ENCODE peak calls at places on chromosomes 16 and 17, in five cellular contexts. R is HCT116, Y is left ventricle myocardium inferior, I is brain microvascular endothelial cell, K is fibroblast of the aortic adventitia. M is an unnamed sample.

GRCh38 chr17:10327640-10328039 is 45.2 kb downstream of the MYH13 start:
- DNase-seq in R (peak; percentile 78), Y (peak; percentile 72), I (peak; percentile 67), K (peak; percentile 83), M (peak; percentile 86)

GRCh38 chr17:80382446-80382845 is 32.5 kb upstream of the ENDOV start:
- DNase-seq in R (no peak), Y (no peak), I (no peak), K (no peak), M (no peak)

GRCh38 chr16:88857728-88858339 is 907 bp downstream of the TRAPPC2L start:
- DNase-seq in R (peak; percentile 55), Y (peak; percentile 80), I (peak; percentile 75), K (peak; percentile 75), M (peak; percentile 91)

GRCh38 chr17:76923491-76923890 is 55.3 kb downstream of the MGAT5B start:
- DNase-seq in R (no peak), Y (no peak), I (no peak), K (no peak), M (no peak)

GRCh38 chr16:57632568-57632967 is 4.1 kb downstream of the ADGRG1 start:
- DNase-seq in R (no peak), Y (peak; percentile 41), I (no peak), K (peak; percentile 29), M (no peak)

GRCh38 chr17:733743-734142 is 1.3 kb downstream of the TLCD3A start:
- DNase-seq in R (no peak), Y (no peak), I (no peak), K (no peak), M (no peak)

GRCh38 chr17:81083125-81083765 is 48.3 kb downstream of the BAIAP2 start:
- DNase-seq in R (no peak), Y (no peak), I (peak; percentile 7), K (no peak), M (no peak)

GRCh38 chr16:15993541-15993940 is 44.1 kb downstream of the ABCC1 start:
- DNase-seq in R (no peak), Y (no peak), I (no peak), K (no peak), M (no peak)

GRCh38 chr16:55572439-55572838 is 6.0 kb downstream of the CAPNS2 start:
- DNase-seq in R (no peak), Y (no peak), I (no peak), K (peak; percentile 47), M (no peak)

GRCh38 chr17:10968007-10968406 is 130.1 kb upstream of the PIRT start:
- DNase-seq in R (no peak), Y (no peak), I (no peak), K (no peak), M (no peak)

GRCh38 chr17:31052187-31052889 is 42.4 kb upstream of the NF1 start:
- DNase-seq in R (peak; percentile 42), Y (peak; percentile 29), I (peak; percentile 94), K (peak; percentile 98), M (no peak)

GRCh38 chr17:80889897-80890550 is 101.6 kb upstream of the CHMP6 start:
- DNase-seq in R (no peak), Y (no peak), I (no peak), K (no peak), M (no peak)

GRCh38 chr16:11972128-11972527 is 4.4 kb upstream of the SNX29 start:
- DNase-seq in R (no peak), Y (no peak), I (no peak), K (no peak), M (no peak)

GRCh38 chr16:22664561-22664997 is 149.4 kb upstream of the HS3ST2 start:
- DNase-seq in R (no peak), Y (no peak), I (no peak), K (no peak), M (no peak)

GRCh38 chr17:1714488-1714979 is 4.4 kb upstream of the TLCD2 start:
- DNase-seq in R (peak; percentile 74), Y (peak; percentile 99), I (peak; percentile 97), K (no peak), M (no peak)

GRCh38 chr16:51636913-51637743 is 486.1 kb upstream of the SALL1 start:
- DNase-seq in R (no peak), Y (no peak), I (no peak), K (no peak), M (no peak)

GRCh38 chr17:17119106-17119505 is 76.8 kb downstream of the MPRIP start:
- DNase-seq in R (no peak), Y (peak; percentile 66), I (no peak), K (no peak), M (no peak)

GRCh38 chr17:45294506-45294905 is 22.3 kb downstream of the MAP3K14 start:
- DNase-seq in R (no peak), Y (peak; percentile 20), I (peak; percentile 83), K (peak; percentile 97), M (no peak)

GRCh38 chr17:4934173-4934979 is 2.3 kb downstream of the GP1BA start:
- DNase-seq in R (no peak), Y (no peak), I (peak; percentile 33), K (peak; percentile 12), M (peak; percentile 68)

GRCh38 chr16:78879046-78879445 is 721.5 kb downstream of the MAF start:
- DNase-seq in R (no peak), Y (no peak), I (no peak), K (no peak), M (no peak)

GRCh38 chr16:76654421-76654820 is 377.2 kb downstream of the CNTNAP4 start:
- DNase-seq in R (no peak), Y (no peak), I (no peak), K (no peak), M (no peak)

GRCh38 chr17:50787106-50787505 is 19.8 kb upstream of the ANKRD40CL start:
- DNase-seq in R (no peak), Y (no peak), I (no peak), K (no peak), M (no peak)

GRCh38 chr16:8958344-8958808 is 5.3 kb downstream of the USP7 start:
- DNase-seq in R (no peak), Y (peak; percentile 40), I (peak; percentile 84), K (peak; percentile 59), M (peak; percentile 37)

GRCh38 chr16:10001258-10001785 is 180.9 kb downstream of the GRIN2A start:
- DNase-seq in R (no peak), Y (no peak), I (no peak), K (no peak), M (no peak)

GRCh38 chr17:28985950-28986713 is 19.7 kb downstream of the SEZ6 start:
- DNase-seq in R (no peak), Y (no peak), I (no peak), K (no peak), M (no peak)

GRCh38 chr16:57666353-57667068 is 1.6 kb upstream of the ADGRG3 start:
- DNase-seq in R (no peak), Y (no peak), I (no peak), K (no peak), M (no peak)

GRCh38 chr16:9061358-9061813 is 30.1 kb upstream of the HAPSTR1 start:
- DNase-seq in R (no peak), Y (peak; percentile 52), I (no peak), K (peak; percentile 61), M (no peak)

GRCh38 chr16:86480444-86480843 is 29.9 kb upstream of the FOXF1 start:
- DNase-seq in R (no peak), Y (no peak), I (no peak), K (no peak), M (no peak)

GRCh38 chr16:48433849-48434530 is 48.8 kb upstream of the SIAH1 start:
- DNase-seq in R (no peak), Y (no peak), I (no peak), K (no peak), M (no peak)

GRCh38 chr16:31407406-31407805 is 14.3 kb downstream of the ITGAD start:
- DNase-seq in R (no peak), Y (no peak), I (no peak), K (no peak), M (no peak)

GRCh38 chr16:46972971-46973456 is 460 bp downstream of the DNAJA2 start:
- DNase-seq in R (no peak), Y (peak; percentile 28), I (no peak), K (no peak), M (peak; percentile 45)

GRCh38 chr17:70929226-70929625 is 759.9 kb downstream of the KCNJ2 start:
- DNase-seq in R (no peak), Y (no peak), I (no peak), K (no peak), M (no peak)

GRCh38 chr17:65054602-65055001 is 1.9 kb downstream of the GNA13 start:
- DNase-seq in R (no peak), Y (no peak), I (no peak), K (no peak), M (no peak)

GRCh38 chr17:76927577-76927976 is 59.4 kb downstream of the MGAT5B start:
- DNase-seq in R (no peak), Y (no peak), I (no peak), K (no peak), M (no peak)

GRCh38 chr17:83173997-83174858 is 94.8 kb downstream of the METRNL start:
- DNase-seq in R (no peak), Y (no peak), I (no peak), K (peak; percentile 63), M (peak; percentile 80)

GRCh38 chr17:59785091-59785799 is 77.8 kb downstream of the VMP1 start:
- DNase-seq in R (no peak), Y (no peak), I (no peak), K (peak; percentile 33), M (no peak)

GRCh38 chr17:12068946-12069345 is 48.3 kb downstream of the MAP2K4 start:
- DNase-seq in R (no peak), Y (no peak), I (no peak), K (no peak), M (no peak)

GRCh38 chr17:60713619-60714018 is 36.0 kb downstream of the BCAS3 start:
- DNase-seq in R (no peak), Y (no peak), I (no peak), K (no peak), M (no peak)

GRCh38 chr16:20803561-20804214 is 2.6 kb downstream of the ERI2 start:
- DNase-seq in R (no peak), Y (no peak), I (no peak), K (no peak), M (no peak)

GRCh38 chr16:20807822-20808207 is 1.5 kb downstream of the REXO5 start:
- DNase-seq in R (no peak), Y (no peak), I (no peak), K (no peak), M (no peak)

GRCh38 chr16:20801278-20801677 is 5.0 kb downstream of the ERI2 start:
- DNase-seq in R (no peak), Y (no peak), I (no peak), K (no peak), M (no peak)

GRCh38 chr16:20803192-20803560 is 3.1 kb downstream of the ERI2 start:
- DNase-seq in R (no peak), Y (no peak), I (no peak), K (no peak), M (no peak)

GRCh38 chr16:20806168-20807050 is at the start of the genes ERI2 and REXO5:
- DNase-seq in R (peak; percentile 91), Y (peak; percentile 91), I (peak; percentile 95), K (peak; percentile 92), M (peak; percentile 91)
- TF ChIP-seq CTCF in R (peak; percentile 45), Y (peak; percentile 55), I (peak; percentile 72), K (peak; percentile 63), M (peak; percentile 58)

GRCh38 chr17:34638526-34639260 is 59.3 kb downstream of the TMEM132E start:
- DNase-seq in R (no peak), Y (no peak), I (no peak), K (no peak), M (no peak)
- TF ChIP-seq CTCF in R (no peak), Y (peak; percentile 6), I (no peak), K (no peak), M (peak; percentile 6)

GRCh38 chr16:50609049-50609832 is 61.0 kb downstream of the NKD1 start:
- DNase-seq in R (no peak), Y (no peak), I (no peak), K (no peak), M (no peak)
- TF ChIP-seq CTCF in R (no peak), Y (peak; percentile 30), I (no peak), K (no peak), M (no peak)

GRCh38 chr17:64017381-64017980 is 3.0 kb downstream of the ICAM2 start:
- DNase-seq in R (no peak), Y (no peak), I (no peak), K (no peak), M (no peak)
- TF ChIP-seq CTCF in R (peak; percentile 40), Y (peak; percentile 41), I (no peak), K (peak; percentile 39), M (no peak)

M was measured in GM13977.